ENCODE peak calls at places on chromosomes 12 and 14, in six cellular contexts. One of them, this sample, is unnamed.

GRCh38 chr12:62250671-62251608 is 9.3 kb upstream of the USP15 start:
- DNase-seq in CD4-positive, alpha-beta memory T cell: no peak
- DNase-seq in heart left ventricle: no peak
- DNase-seq in choroid plexus epithelial cell: peak
- DNase-seq in occipital lobe: no peak
- DNase-seq in fibroblast of lung: peak
- DNase-seq in this sample: no peak

GRCh38 chr14:102668291-102668873 is 75.9 kb downstream of the RCOR1 start:
- DNase-seq in CD4-positive, alpha-beta memory T cell: no peak
- DNase-seq in heart left ventricle: no peak
- DNase-seq in choroid plexus epithelial cell: no peak
- DNase-seq in occipital lobe: no peak
- DNase-seq in fibroblast of lung: no peak
- DNase-seq in this sample: no peak

GRCh38 chr14:71783101-71783500 is 149.1 kb upstream of the RGS6 start:
- DNase-seq in CD4-positive, alpha-beta memory T cell: no peak
- DNase-seq in heart left ventricle: no peak
- DNase-seq in choroid plexus epithelial cell: no peak
- DNase-seq in occipital lobe: no peak
- DNase-seq in fibroblast of lung: no peak
- DNase-seq in this sample: no peak

GRCh38 chr14:81066672-81067071 is 111.3 kb downstream of the TSHR start:
- DNase-seq in CD4-positive, alpha-beta memory T cell: no peak
- DNase-seq in heart left ventricle: no peak
- DNase-seq in choroid plexus epithelial cell: no peak
- DNase-seq in occipital lobe: no peak
- DNase-seq in fibroblast of lung: no peak
- DNase-seq in this sample: no peak

GRCh38 chr14:68236525-68236924 is 416.9 kb downstream of the RAD51B start:
- DNase-seq in CD4-positive, alpha-beta memory T cell: no peak
- DNase-seq in heart left ventricle: no peak
- DNase-seq in choroid plexus epithelial cell: no peak
- DNase-seq in occipital lobe: no peak
- DNase-seq in fibroblast of lung: no peak
- DNase-seq in this sample: no peak

GRCh38 chr12:2543801-2544200 is 251.0 kb upstream of the FKBP4 start:
- DNase-seq in CD4-positive, alpha-beta memory T cell: no peak
- DNase-seq in heart left ventricle: no peak
- DNase-seq in choroid plexus epithelial cell: no peak
- DNase-seq in occipital lobe: no peak
- DNase-seq in fibroblast of lung: no peak
- DNase-seq in this sample: no peak

GRCh38 chr14:71266994-71267636 is 359.9 kb downstream of the PCNX1 start:
- DNase-seq in CD4-positive, alpha-beta memory T cell: no peak
- DNase-seq in heart left ventricle: no peak
- DNase-seq in choroid plexus epithelial cell: peak
- DNase-seq in occipital lobe: no peak
- DNase-seq in fibroblast of lung: peak
- DNase-seq in this sample: no peak

GRCh38 chr14:34462132-34462893 is at the start of gene SPTSSA:
- DNase-seq in CD4-positive, alpha-beta memory T cell: peak
- DNase-seq in heart left ventricle: peak
- DNase-seq in choroid plexus epithelial cell: peak
- DNase-seq in occipital lobe: peak
- DNase-seq in fibroblast of lung: peak
- DNase-seq in this sample: peak

GRCh38 chr12:31712877-31713276 is 15.9 kb downstream of the AMN1 start:
- DNase-seq in CD4-positive, alpha-beta memory T cell: no peak
- DNase-seq in heart left ventricle: no peak
- DNase-seq in choroid plexus epithelial cell: no peak
- DNase-seq in occipital lobe: no peak
- DNase-seq in fibroblast of lung: no peak
- DNase-seq in this sample: no peak

This sample was measured in dorsolateral prefrontal cortex.